ENCODE peak calls at places on chromosomes 16 and 17, in nine cellular contexts. One of them, this sample, is unnamed.
A peak's percentile ranks its signal among the peaks of the same experiment; 100 is the strongest.

GRCh38 chr17:64074704-64075484 is 54.5 kb upstream of the ICAM2 start:
- DNase-seq in cardiac muscle cell: no peak
- DNase-seq in tibial artery: no peak
- DNase-seq in colonic mucosa: no peak
- DNase-seq in IMR-90: peak; percentile 83
- DNase-seq in breast epithelium: no peak
- DNase-seq in psoas muscle: no peak
- DNase-seq in neuronal stem cell: no peak
- DNase-seq in lower lobe of right lung: no peak
- DNase-seq in this sample: peak; percentile 23

GRCh38 chr16:914453-914852 is 56.3 kb downstream of the LMF1 start:
- DNase-seq in cardiac muscle cell: no peak
- DNase-seq in tibial artery: no peak
- DNase-seq in colonic mucosa: no peak
- DNase-seq in IMR-90: peak; percentile 23
- DNase-seq in breast epithelium: no peak
- DNase-seq in psoas muscle: no peak
- DNase-seq in neuronal stem cell: no peak
- DNase-seq in lower lobe of right lung: no peak
- DNase-seq in this sample: peak; percentile 92

GRCh38 chr16:29784157-29784556 is 6.1 kb downstream of the ZG16 start:
- DNase-seq in cardiac muscle cell: no peak
- DNase-seq in tibial artery: no peak
- DNase-seq in colonic mucosa: no peak
- DNase-seq in IMR-90: no peak
- DNase-seq in breast epithelium: no peak
- DNase-seq in psoas muscle: no peak
- DNase-seq in neuronal stem cell: no peak
- DNase-seq in lower lobe of right lung: no peak
- DNase-seq in this sample: no peak

GRCh38 chr16:73000020-73000906 is 47.7 kb downstream of the ZFHX3 start:
- DNase-seq in cardiac muscle cell: no peak
- DNase-seq in tibial artery: peak; percentile 79
- DNase-seq in colonic mucosa: peak; percentile 40
- DNase-seq in IMR-90: no peak
- DNase-seq in breast epithelium: no peak
- DNase-seq in psoas muscle: peak; percentile 79
- DNase-seq in neuronal stem cell: no peak
- DNase-seq in lower lobe of right lung: no peak
- DNase-seq in this sample: no peak

GRCh38 chr16:50025544-50025931 is 513 bp downstream of the CNEP1R1 start:
- DNase-seq in cardiac muscle cell: peak; percentile 55
- DNase-seq in tibial artery: no peak
- DNase-seq in colonic mucosa: peak; percentile 36
- DNase-seq in IMR-90: no peak
- DNase-seq in breast epithelium: no peak
- DNase-seq in psoas muscle: no peak
- DNase-seq in neuronal stem cell: no peak
- DNase-seq in lower lobe of right lung: no peak
- DNase-seq in this sample: peak; percentile 71

GRCh38 chr17:69540356-69540755 is 125.9 kb downstream of the MAP2K6 start:
- DNase-seq in cardiac muscle cell: no peak
- DNase-seq in tibial artery: no peak
- DNase-seq in colonic mucosa: no peak
- DNase-seq in IMR-90: no peak
- DNase-seq in breast epithelium: no peak
- DNase-seq in psoas muscle: no peak
- DNase-seq in neuronal stem cell: no peak
- DNase-seq in lower lobe of right lung: no peak
- DNase-seq in this sample: no peak

GRCh38 chr17:80829166-80829813 is 162.4 kb upstream of the CHMP6 start:
- DNase-seq in cardiac muscle cell: no peak
- DNase-seq in tibial artery: peak; percentile 52
- DNase-seq in colonic mucosa: no peak
- DNase-seq in IMR-90: no peak
- DNase-seq in breast epithelium: peak; percentile 31
- DNase-seq in psoas muscle: peak; percentile 44
- DNase-seq in neuronal stem cell: no peak
- DNase-seq in lower lobe of right lung: no peak
- DNase-seq in this sample: no peak

GRCh38 chr17:2612630-2613029 is 19.2 kb downstream of the PAFAH1B1 start:
- DNase-seq in cardiac muscle cell: no peak
- DNase-seq in tibial artery: no peak
- DNase-seq in colonic mucosa: no peak
- DNase-seq in IMR-90: no peak
- DNase-seq in breast epithelium: no peak
- DNase-seq in psoas muscle: no peak
- DNase-seq in neuronal stem cell: no peak
- DNase-seq in lower lobe of right lung: no peak
- DNase-seq in this sample: no peak

GRCh38 chr17:66474258-66474657 is 171.8 kb downstream of the PRKCA start:
- DNase-seq in cardiac muscle cell: no peak
- DNase-seq in tibial artery: no peak
- DNase-seq in colonic mucosa: no peak
- DNase-seq in IMR-90: no peak
- DNase-seq in breast epithelium: no peak
- DNase-seq in psoas muscle: no peak
- DNase-seq in neuronal stem cell: no peak
- DNase-seq in lower lobe of right lung: no peak
- DNase-seq in this sample: no peak

GRCh38 chr17:9703781-9704082 is 58.4 kb downstream of the USP43 start:
- DNase-seq in cardiac muscle cell: peak; percentile 6
- DNase-seq in tibial artery: no peak
- DNase-seq in colonic mucosa: no peak
- DNase-seq in IMR-90: no peak
- DNase-seq in breast epithelium: no peak
- DNase-seq in psoas muscle: no peak
- DNase-seq in neuronal stem cell: no peak
- DNase-seq in lower lobe of right lung: no peak
- DNase-seq in this sample: no peak

GRCh38 chr17:46009681-46010596 is 10.9 kb downstream of the STH start:
- DNase-seq in cardiac muscle cell: no peak
- DNase-seq in tibial artery: peak; percentile 71
- DNase-seq in colonic mucosa: no peak
- DNase-seq in IMR-90: peak; percentile 62
- DNase-seq in breast epithelium: no peak
- DNase-seq in psoas muscle: peak; percentile 71
- DNase-seq in neuronal stem cell: no peak
- DNase-seq in lower lobe of right lung: no peak
- DNase-seq in this sample: no peak

GRCh38 chr17:75361996-75362395 is 43.5 kb downstream of the GRB2 start:
- DNase-seq in cardiac muscle cell: no peak
- DNase-seq in tibial artery: no peak
- DNase-seq in colonic mucosa: no peak
- DNase-seq in IMR-90: no peak
- DNase-seq in breast epithelium: no peak
- DNase-seq in psoas muscle: no peak
- DNase-seq in neuronal stem cell: no peak
- DNase-seq in lower lobe of right lung: no peak
- DNase-seq in this sample: no peak

GRCh38 chr17:412211-413015 is 59.8 kb upstream of the RPH3AL start:
- DNase-seq in cardiac muscle cell: peak; percentile 62
- DNase-seq in tibial artery: no peak
- DNase-seq in colonic mucosa: peak; percentile 61
- DNase-seq in IMR-90: peak; percentile 64
- DNase-seq in breast epithelium: no peak
- DNase-seq in psoas muscle: no peak
- DNase-seq in neuronal stem cell: peak; percentile 53
- DNase-seq in lower lobe of right lung: no peak
- DNase-seq in this sample: peak; percentile 91

GRCh38 chr17:41519501-41520224 is 973 bp upstream of the KRT15 start:
- DNase-seq in cardiac muscle cell: no peak
- DNase-seq in tibial artery: no peak
- DNase-seq in colonic mucosa: no peak
- DNase-seq in IMR-90: no peak
- DNase-seq in breast epithelium: no peak
- DNase-seq in psoas muscle: peak; percentile 16
- DNase-seq in neuronal stem cell: no peak
- DNase-seq in lower lobe of right lung: no peak
- DNase-seq in this sample: no peak

GRCh38 chr16:70695351-70696070 is 9.7 kb upstream of the MTSS2 start:
- DNase-seq in cardiac muscle cell: peak; percentile 67
- DNase-seq in tibial artery: no peak
- DNase-seq in colonic mucosa: peak; percentile 54
- DNase-seq in IMR-90: no peak
- DNase-seq in breast epithelium: no peak
- DNase-seq in psoas muscle: peak; percentile 81
- DNase-seq in neuronal stem cell: no peak
- DNase-seq in lower lobe of right lung: peak; percentile 73
- DNase-seq in this sample: no peak

GRCh38 chr17:82400830-82401229 is 17.3 kb upstream of the HEXD start:
- DNase-seq in cardiac muscle cell: no peak
- DNase-seq in tibial artery: no peak
- DNase-seq in colonic mucosa: peak; percentile 35
- DNase-seq in IMR-90: no peak
- DNase-seq in breast epithelium: no peak
- DNase-seq in psoas muscle: no peak
- DNase-seq in neuronal stem cell: no peak
- DNase-seq in lower lobe of right lung: peak; percentile 83
- DNase-seq in this sample: peak; percentile 69

GRCh38 chr16:83433201-83433600 is 374.6 kb upstream of the HSBP1 start:
- DNase-seq in cardiac muscle cell: no peak
- DNase-seq in tibial artery: no peak
- DNase-seq in colonic mucosa: no peak
- DNase-seq in IMR-90: no peak
- DNase-seq in breast epithelium: no peak
- DNase-seq in psoas muscle: no peak
- DNase-seq in neuronal stem cell: no peak
- DNase-seq in lower lobe of right lung: no peak
- DNase-seq in this sample: peak; percentile 60

GRCh38 chr16:68739964-68740627 is 3.0 kb downstream of the CDH1 start:
- DNase-seq in cardiac muscle cell: no peak
- DNase-seq in tibial artery: no peak
- DNase-seq in colonic mucosa: no peak
- DNase-seq in IMR-90: no peak
- DNase-seq in breast epithelium: no peak
- DNase-seq in psoas muscle: no peak
- DNase-seq in neuronal stem cell: no peak
- DNase-seq in lower lobe of right lung: no peak
- DNase-seq in this sample: peak; percentile 74

GRCh38 chr17:37820313-37821024 is 75.6 kb upstream of the HNF1B start:
- DNase-seq in cardiac muscle cell: peak; percentile 50
- DNase-seq in tibial artery: no peak
- DNase-seq in colonic mucosa: no peak
- DNase-seq in IMR-90: no peak
- DNase-seq in breast epithelium: no peak
- DNase-seq in psoas muscle: no peak
- DNase-seq in neuronal stem cell: no peak
- DNase-seq in lower lobe of right lung: no peak
- DNase-seq in this sample: no peak

GRCh38 chr17:2705263-2705662 is 6.3 kb downstream of the CLUH start:
- DNase-seq in cardiac muscle cell: no peak
- DNase-seq in tibial artery: no peak
- DNase-seq in colonic mucosa: no peak
- DNase-seq in IMR-90: peak; percentile 84
- DNase-seq in breast epithelium: no peak
- DNase-seq in psoas muscle: peak; percentile 43
- DNase-seq in neuronal stem cell: no peak
- DNase-seq in lower lobe of right lung: peak; percentile 41
- DNase-seq in this sample: peak; percentile 99

GRCh38 chr17:49817993-49818392 is 29.5 kb downstream of the KAT7 start:
- DNase-seq in cardiac muscle cell: no peak
- DNase-seq in tibial artery: no peak
- DNase-seq in colonic mucosa: no peak
- DNase-seq in IMR-90: no peak
- DNase-seq in breast epithelium: no peak
- DNase-seq in psoas muscle: no peak
- DNase-seq in neuronal stem cell: no peak
- DNase-seq in lower lobe of right lung: no peak
- DNase-seq in this sample: no peak
- H3K4me3 ChIP-seq in cardiac muscle cell: no peak overlapping the region
- H3K4me3 ChIP-seq in tibial artery: no peak overlapping the region
- H3K4me3 ChIP-seq in colonic mucosa: no peak overlapping the region
- H3K4me3 ChIP-seq in IMR-90: no peak overlapping the region
- H3K4me3 ChIP-seq in breast epithelium: no peak overlapping the region
- H3K4me3 ChIP-seq in psoas muscle: no peak overlapping the region
- H3K4me3 ChIP-seq in neuronal stem cell: no peak overlapping the region
- H3K4me3 ChIP-seq in lower lobe of right lung: no peak overlapping the region
- H3K4me3 ChIP-seq in this sample: no peak overlapping the region

DNA sequence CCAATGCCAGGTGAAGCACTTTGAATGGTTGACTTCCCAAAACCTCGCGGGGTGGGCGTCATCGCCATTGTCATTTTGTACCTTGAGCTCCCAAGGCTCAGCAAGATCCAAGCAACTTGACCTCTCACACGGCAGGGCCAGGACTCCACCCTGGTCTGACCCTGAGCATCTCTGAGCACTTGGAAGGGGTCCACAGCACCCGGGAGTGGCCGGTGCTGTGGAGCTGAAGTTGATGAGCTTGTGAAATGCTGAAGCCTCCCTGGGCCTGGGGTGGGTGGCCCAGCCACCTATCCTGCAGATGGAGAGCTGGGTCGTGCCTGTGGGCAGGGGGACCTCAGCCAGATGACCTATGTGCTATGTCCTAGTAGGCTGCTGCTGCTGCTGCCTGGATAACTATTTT is 283.3 kb upstream of the FOXF1 start:
- DNase-seq in cardiac muscle cell: no peak
- DNase-seq in tibial artery: no peak
- DNase-seq in colonic mucosa: no peak
- DNase-seq in IMR-90: no peak
- DNase-seq in breast epithelium: peak; percentile 45
- DNase-seq in psoas muscle: no peak
- DNase-seq in neuronal stem cell: no peak
- DNase-seq in lower lobe of right lung: no peak
- DNase-seq in this sample: peak; percentile 1
- H3K27me3 ChIP-seq in cardiac muscle cell: no peaks in the 10 kb centered on the region
- H3K27me3 ChIP-seq in tibial artery: peaks cover 74% of the 10 kb centered on the region
- H3K27me3 ChIP-seq in colonic mucosa: no peaks in the 10 kb centered on the region
- H3K27me3 ChIP-seq in IMR-90: no peaks in the 10 kb centered on the region
- H3K27me3 ChIP-seq in breast epithelium: no peaks in the 10 kb centered on the region
- H3K27me3 ChIP-seq in psoas muscle: no peaks in the 10 kb centered on the region
- H3K27me3 ChIP-seq in neuronal stem cell: no peaks in the 10 kb centered on the region
- H3K27me3 ChIP-seq in lower lobe of right lung: no peaks in the 10 kb centered on the region
- H3K27me3 ChIP-seq in this sample: peaks cover 30% of the 10 kb centered on the region

GRCh38 chr16:12917653-12918052 is 16.3 kb downstream of the SHISA9 start:
- DNase-seq in cardiac muscle cell: no peak
- DNase-seq in tibial artery: no peak
- DNase-seq in colonic mucosa: no peak
- DNase-seq in IMR-90: no peak
- DNase-seq in breast epithelium: no peak
- DNase-seq in psoas muscle: no peak
- DNase-seq in neuronal stem cell: no peak
- DNase-seq in lower lobe of right lung: no peak
- DNase-seq in this sample: no peak
- H3K4me3 ChIP-seq in cardiac muscle cell: no peak overlapping the region
- H3K4me3 ChIP-seq in tibial artery: no peak overlapping the region
- H3K4me3 ChIP-seq in colonic mucosa: no peak overlapping the region
- H3K4me3 ChIP-seq in IMR-90: no peak overlapping the region
- H3K4me3 ChIP-seq in breast epithelium: no peak overlapping the region
- H3K4me3 ChIP-seq in psoas muscle: no peak overlapping the region
- H3K4me3 ChIP-seq in neuronal stem cell: no peak overlapping the region
- H3K4me3 ChIP-seq in lower lobe of right lung: no peak overlapping the region
- H3K4me3 ChIP-seq in this sample: no peak overlapping the region

DNA sequence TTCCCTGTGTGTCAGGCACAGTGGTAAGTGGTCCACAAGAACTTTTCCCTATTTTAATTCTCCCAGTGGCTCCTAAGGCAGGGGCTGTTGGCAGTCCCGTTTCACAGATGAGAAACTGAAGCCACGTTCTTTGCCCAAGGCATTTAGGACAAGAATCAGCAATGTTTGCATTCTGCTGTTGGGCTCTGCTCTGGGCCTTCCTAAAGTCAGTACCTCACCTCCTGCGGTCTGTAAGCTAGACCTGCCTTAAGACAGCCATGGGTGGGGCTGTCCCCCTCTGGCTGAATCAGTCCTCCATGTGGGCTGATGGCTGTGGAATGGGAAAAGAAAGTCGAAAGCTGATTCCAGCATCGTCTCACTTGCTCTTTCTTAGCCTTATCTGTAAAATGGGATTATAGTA is 304.8 kb downstream of the MAF start:
- DNase-seq in cardiac muscle cell: no peak
- DNase-seq in tibial artery: no peak
- DNase-seq in colonic mucosa: no peak
- DNase-seq in IMR-90: no peak
- DNase-seq in breast epithelium: no peak
- DNase-seq in psoas muscle: no peak
- DNase-seq in neuronal stem cell: no peak
- DNase-seq in lower lobe of right lung: no peak
- DNase-seq in this sample: no peak
- H3K27me3 ChIP-seq in cardiac muscle cell: no peaks in the 10 kb centered on the region
- H3K27me3 ChIP-seq in tibial artery: peaks cover 4% of the 10 kb centered on the region
- H3K27me3 ChIP-seq in colonic mucosa: no peaks in the 10 kb centered on the region
- H3K27me3 ChIP-seq in IMR-90: no peaks in the 10 kb centered on the region
- H3K27me3 ChIP-seq in breast epithelium: no peaks in the 10 kb centered on the region
- H3K27me3 ChIP-seq in psoas muscle: no peaks in the 10 kb centered on the region
- H3K27me3 ChIP-seq in neuronal stem cell: peaks cover 20% of the 10 kb centered on the region
- H3K27me3 ChIP-seq in lower lobe of right lung: no peaks in the 10 kb centered on the region
- H3K27me3 ChIP-seq in this sample: no peaks in the 10 kb centered on the region

This sample was measured in osteoblast.